ENCODE peak calls at places on chromosomes 4 and X, in nine cellular contexts. T, W, Q, N, X, H, Y, R and L are unnamed samples.

GRCh38 chrX:119237526-119238035 is 1.5 kb downstream of the PGRMC1 start:
- DNase-seq in T (no peak), Y (no peak), H (no peak), Q (no peak), W (no peak), N (no peak), R (no peak), X (no peak), L (no peak)

GRCh38 chrX:17888421-17888820 is 27.3 kb upstream of the RAI2 start:
- DNase-seq in Y (no peak), Q (no peak), N (no peak), H (no peak), R (no peak), T (no peak), W (no peak), X (no peak), L (no peak)

GRCh38 chrX:120768681-120769080 is 107.0 kb downstream of the CT47B1 start:
- DNase-seq in R (no peak), N (no peak), H (no peak), Q (no peak), T (no peak), X (no peak), W (no peak), Y (no peak), L (no peak)

GRCh38 chrX:54808109-54808604 is 612 bp downstream of the MAGED2 start:
- DNase-seq in H (peak), T (peak), R (peak), W (peak), Q (peak), N (peak), X (peak), Y (no peak), L (peak)

GRCh38 chrX:151424505-151424904 is 27.5 kb downstream of the VMA21 start:
- DNase-seq in R (no peak), T (no peak), X (no peak), Q (no peak), Y (no peak), N (no peak), H (no peak), W (no peak), L (no peak)

GRCh38 chr4:137623013-137623412 is 90.7 kb upstream of the PCDH18 start:
- DNase-seq in W (no peak), R (no peak), X (no peak), Y (no peak), Q (no peak), N (no peak), H (no peak), T (no peak), L (no peak)

GRCh38 chr4:51942108-51942832 is 77.9 kb downstream of the LRRC66 start:
- DNase-seq in W (no peak), R (no peak), X (no peak), H (no peak), Y (no peak), T (no peak), Q (no peak), N (no peak), L (no peak)

GRCh38 chr4:10074767-10075105 is 41.9 kb downstream of the WDR1 start:
- DNase-seq in H (peak), R (peak), T (peak), Y (peak), W (no peak), Q (no peak), X (no peak), N (no peak), L (no peak)

GRCh38 chrX:123330229-123330942 is 146.3 kb downstream of the GRIA3 start:
- DNase-seq in Q (no peak), N (no peak), H (no peak), R (no peak), Y (no peak), W (no peak), T (no peak), X (no peak), L (no peak)

GRCh38 chr4:169010125-169011023 is at the start of gene CBR4:
- DNase-seq in X (peak), W (peak), N (peak), T (peak), R (peak), Y (peak), H (peak), Q (peak), L (peak)
- TF ChIP-seq POLR2A in X (peak), W (peak), N (peak), T (peak), R (no peak), Y (peak), H (peak), Q (no peak), L (peak)

GRCh38 chr4:703336-704197 is 2.1 kb upstream of the PCGF3 start:
- DNase-seq in W (no peak), H (peak), X (no peak), T (no peak), Y (no peak), Q (no peak), R (no peak), N (no peak), L (no peak)

GRCh38 chr4:704198-704891 is 1.3 kb upstream of the PCGF3 start:
- DNase-seq in Y (no peak), H (peak), X (no peak), T (no peak), W (peak), R (no peak), Q (no peak), N (no peak), L (no peak)

GRCh38 chr4:704971-705277 is 708 bp upstream of the PCGF3 start:
- DNase-seq in N (no peak), H (no peak), X (no peak), Y (no peak), T (no peak), R (no peak), W (no peak), Q (no peak), L (no peak)

GRCh38 chr4:706834-707598 is 1.4 kb downstream of the PCGF3 start:
- DNase-seq in Q (no peak), X (no peak), H (no peak), R (no peak), T (no peak), W (no peak), Y (no peak), N (no peak), L (no peak)

GRCh38 chr4:705278-706082 is at the start of gene PCGF3:
- DNase-seq in N (peak), T (peak), W (peak), Y (peak), H (peak), Q (peak), R (peak), X (peak), L (peak)
- TF ChIP-seq POLR2A in N (peak), T (peak), W (peak), Y (peak), H (peak), Q (no peak), R (no peak), X (peak), L (peak)

DNA sequence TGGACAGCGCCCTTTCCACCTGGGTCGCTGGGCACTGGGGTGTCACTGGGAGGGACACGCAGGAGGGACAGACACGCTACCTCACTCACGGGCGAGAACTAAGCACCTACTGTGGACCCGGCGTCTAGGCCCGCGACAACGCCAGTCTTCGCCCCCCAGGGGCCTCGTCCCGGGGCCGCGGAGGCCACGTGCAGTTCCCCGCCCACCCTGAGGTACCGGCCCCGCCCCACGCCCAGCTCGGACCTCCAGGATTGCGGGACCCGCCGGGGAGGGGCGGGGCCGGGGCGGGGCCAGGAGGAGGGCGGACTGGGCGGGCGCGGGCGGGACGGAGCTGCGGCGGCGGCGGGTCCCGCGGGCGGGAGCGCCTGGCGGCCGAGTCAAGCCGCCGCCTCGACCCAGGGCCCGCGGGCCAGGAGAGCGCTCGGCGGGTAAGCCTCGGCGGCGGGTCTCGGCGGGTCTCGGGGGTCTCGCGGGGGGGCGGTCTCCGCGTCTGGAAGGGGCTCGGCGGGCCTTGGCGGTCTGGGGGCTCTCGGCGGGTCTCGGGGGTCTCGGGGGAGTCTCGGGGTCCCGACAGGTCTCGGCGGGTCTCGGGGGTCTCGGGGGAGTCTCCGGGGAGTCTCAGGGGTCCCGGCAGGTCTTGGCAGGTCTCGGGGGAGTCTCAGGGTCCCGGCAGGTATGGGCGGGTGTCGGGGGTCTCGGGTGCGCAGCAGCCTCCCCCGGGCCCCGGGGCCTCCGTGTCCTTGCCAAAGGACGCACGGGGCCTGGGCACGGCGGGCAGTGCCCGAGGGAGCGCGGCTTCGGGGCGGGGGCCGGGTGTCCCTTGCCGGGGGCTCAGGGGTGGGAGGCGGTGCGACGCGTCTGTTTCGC is at the start of gene SH3BP2:
- DNase-seq in Y (peak), T (peak), Q (peak), N (peak), H (peak), W (peak), X (peak), R (peak), L (peak)
- TF ChIP-seq POLR2A in Y (peak), T (no peak), Q (no peak), N (peak), H (peak), W (peak), X (no peak), R (no peak), L (peak)

GRCh38 chr4:8198906-8199593 is at the start of gene SH3TC1:
- DNase-seq in R (peak), T (peak), W (peak), Q (peak), Y (peak), X (peak), N (peak), H (peak), L (peak)
- TF ChIP-seq POLR2A in R (no peak), T (no peak), W (peak), Q (no peak), Y (no peak), X (peak), N (peak), H (peak), L (peak)